ENCODE peak calls at places on chromosomes 6 and 20, in eight cellular contexts. Z is nephron progenitor cell; Y is ELR; Q is GM03348; T is Jurkat, Clone E6-1; E is K562; K is ovary; A is B cell. F is an unnamed sample.

GRCh38 chr6:99347804-99348203 is 1.7 kb downstream of the FAXC start:
- DNase-seq in Z (no peak), T (no peak), E (no peak), A (no peak), Y (no peak), Q (no peak), K (no peak), F (no peak)

GRCh38 chr6:116390571-116390970 is 19.8 kb downstream of the DSE start:
- DNase-seq in E (no peak), A (no peak), Q (no peak), T (no peak), Y (no peak), Z (no peak), K (no peak), F (no peak)

GRCh38 chr6:127090051-127090450 is 28.4 kb upstream of the RSPO3 start:
- DNase-seq in Q (no peak), T (no peak), Y (no peak), A (no peak), K (no peak), E (no peak), Z (no peak), F (no peak)

GRCh38 chr20:41635158-41635557 is 17.0 kb upstream of the CHD6 start:
- DNase-seq in Y (no peak), A (no peak), T (no peak), Q (no peak), E (no peak), Z (no peak), K (no peak), F (no peak)

GRCh38 chr6:169791721-169792131 is 40.3 kb downstream of the ERMARD start:
- DNase-seq in E (no peak), T (no peak), Q (no peak), Y (no peak), A (no peak), Z (no peak), K (no peak), F (no peak)

GRCh38 chr6:40326689-40327404 is 260.3 kb downstream of the LRFN2 start:
- DNase-seq in Y (no peak), Z (no peak), A (no peak), K (no peak), T (no peak), Q (no peak), E (no peak), F (no peak)

GRCh38 chr20:57615472-57615855 is 4.8 kb downstream of the ZBP1 start:
- DNase-seq in Z (no peak), T (no peak), A (peak), Q (no peak), E (no peak), K (no peak), Y (no peak), F (no peak)

GRCh38 chr6:136347847-136348246 is 58.2 kb upstream of the BCLAF1 start:
- DNase-seq in T (no peak), Q (no peak), E (no peak), Z (no peak), A (no peak), K (no peak), Y (no peak), F (peak)

GRCh38 chr20:43721429-43722152 is 5.2 kb downstream of the GTSF1L start:
- DNase-seq in E (no peak), T (no peak), Q (no peak), A (no peak), K (no peak), Y (no peak), Z (no peak), F (no peak)

F was measured in GM23248.